ENCODE peak calls at places on chromosomes 5 and 9, in six cellular contexts. One of them, this sample, is unnamed.

GRCh38 chr9:129347323-129348120 is 169.5 kb upstream of the IER5L start:
- DNase-seq in H1: no peak
- DNase-seq in SK-N-SH: peak
- DNase-seq in K562: no peak
- DNase-seq in HepG2: no peak
- DNase-seq in HL-60: peak
- DNase-seq in this sample: no peak

GRCh38 chr5:82707741-82708140 is 369.5 kb downstream of the TMEM167A start:
- DNase-seq in HL-60: no peak
- DNase-seq in HepG2: peak
- DNase-seq in K562: no peak
- DNase-seq in H1: no peak
- DNase-seq in SK-N-SH: no peak
- DNase-seq in this sample: no peak

GRCh38 chr5:59789197-59789596 is 104.3 kb downstream of the PDE4D start:
- DNase-seq in H1: no peak
- DNase-seq in SK-N-SH: no peak
- DNase-seq in HL-60: no peak
- DNase-seq in HepG2: no peak
- DNase-seq in K562: no peak
- DNase-seq in this sample: no peak

GRCh38 chr9:122950263-122950662 is 9.4 kb downstream of the RABGAP1 start:
- DNase-seq in SK-N-SH: no peak
- DNase-seq in HepG2: no peak
- DNase-seq in K562: no peak
- DNase-seq in HL-60: no peak
- DNase-seq in H1: no peak
- DNase-seq in this sample: no peak

GRCh38 chr9:36948051-36948450 is 86.0 kb downstream of the PAX5 start:
- DNase-seq in SK-N-SH: no peak
- DNase-seq in K562: no peak
- DNase-seq in H1: no peak
- DNase-seq in HepG2: no peak
- DNase-seq in HL-60: no peak
- DNase-seq in this sample: no peak

GRCh38 chr9:8821910-8822666 is 1022.5 kb upstream of the DMAC1 start:
- DNase-seq in SK-N-SH: no peak
- DNase-seq in K562: no peak
- DNase-seq in HL-60: no peak
- DNase-seq in H1: no peak
- DNase-seq in HepG2: no peak
- DNase-seq in this sample: no peak

GRCh38 chr5:76785493-76785892 is 33.3 kb upstream of the F2RL1 start:
- DNase-seq in SK-N-SH: no peak
- DNase-seq in HepG2: peak
- DNase-seq in H1: no peak
- DNase-seq in HL-60: no peak
- DNase-seq in K562: no peak
- DNase-seq in this sample: no peak

GRCh38 chr9:78713746-78714405 is 417.0 kb downstream of the PSAT1 start:
- DNase-seq in H1: no peak
- DNase-seq in K562: no peak
- DNase-seq in HepG2: no peak
- DNase-seq in SK-N-SH: no peak
- DNase-seq in HL-60: no peak
- DNase-seq in this sample: no peak

GRCh38 chr5:42614509-42614908 is 142.1 kb upstream of the CCDC152 start:
- DNase-seq in HepG2: no peak
- DNase-seq in SK-N-SH: no peak
- DNase-seq in HL-60: no peak
- DNase-seq in H1: no peak
- DNase-seq in K562: no peak
- DNase-seq in this sample: no peak

GRCh38 chr5:58979090-58979489 is 396.2 kb downstream of the RAB3C start:
- DNase-seq in HL-60: no peak
- DNase-seq in K562: no peak
- DNase-seq in H1: no peak
- DNase-seq in SK-N-SH: no peak
- DNase-seq in HepG2: no peak
- DNase-seq in this sample: no peak

GRCh38 chr5:73856972-73857371 is 231.0 kb downstream of the ARHGEF28 start:
- DNase-seq in K562: no peak
- DNase-seq in SK-N-SH: no peak
- DNase-seq in H1: no peak
- DNase-seq in HL-60: no peak
- DNase-seq in HepG2: no peak
- DNase-seq in this sample: no peak

GRCh38 chr5:39283231-39283818 is 64.0 kb upstream of the FYB1 start:
- DNase-seq in HL-60: no peak
- DNase-seq in SK-N-SH: no peak
- DNase-seq in HepG2: peak
- DNase-seq in H1: peak
- DNase-seq in K562: peak
- DNase-seq in this sample: no peak
- TF ChIP-seq GABPA in HL-60: no peak
- TF ChIP-seq GABPA in SK-N-SH: no peak
- TF ChIP-seq GABPA in HepG2: no peak
- TF ChIP-seq GABPA in H1: no peak
- TF ChIP-seq GABPA in K562: no peak
- TF ChIP-seq GABPA in this sample: no peak

GRCh38 chr9:111481885-111482636 is 2.1 kb downstream of the ECPAS start:
- DNase-seq in HepG2: peak
- DNase-seq in K562: peak
- DNase-seq in H1: no peak
- DNase-seq in SK-N-SH: no peak
- DNase-seq in HL-60: no peak
- DNase-seq in this sample: no peak
- TF ChIP-seq GABPA in HepG2: no peak
- TF ChIP-seq GABPA in K562: no peak
- TF ChIP-seq GABPA in H1: no peak
- TF ChIP-seq GABPA in SK-N-SH: no peak
- TF ChIP-seq GABPA in HL-60: no peak
- TF ChIP-seq GABPA in this sample: no peak

DNA sequence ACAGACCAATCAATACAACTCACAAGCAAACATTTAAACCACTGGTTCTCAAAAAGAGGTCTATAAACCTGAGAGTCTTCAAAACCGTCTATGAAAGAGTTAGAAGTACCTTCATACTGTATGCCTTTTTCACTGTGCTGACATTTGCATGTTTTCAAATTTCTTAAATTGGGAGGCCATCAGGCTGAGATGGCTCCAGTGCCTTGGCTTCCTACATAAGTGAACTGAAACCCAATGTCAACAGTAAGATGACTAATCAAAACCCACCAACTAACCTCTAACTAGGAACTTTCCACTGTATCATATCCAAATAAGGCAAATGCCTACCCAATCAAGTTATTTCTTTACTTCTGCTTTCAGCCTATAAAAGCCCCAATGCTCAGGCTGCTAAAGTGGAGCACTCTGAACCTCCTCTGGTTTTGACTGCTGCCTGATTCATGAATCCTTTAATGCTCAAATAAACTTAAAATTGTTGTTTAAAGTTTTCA is 35.1 kb downstream of the FAM13B start:
- DNase-seq in H1: no peak
- DNase-seq in SK-N-SH: no peak
- DNase-seq in K562: peak
- DNase-seq in HL-60: peak
- DNase-seq in HepG2: peak
- DNase-seq in this sample: peak
- TF ChIP-seq GABPA in H1: no peak
- TF ChIP-seq GABPA in SK-N-SH: no peak
- TF ChIP-seq GABPA in K562: no peak
- TF ChIP-seq GABPA in HL-60: no peak
- TF ChIP-seq GABPA in HepG2: no peak
- TF ChIP-seq GABPA in this sample: no peak

GRCh38 chr9:29211681-29212589 is 1638.7 kb upstream of the C9orf72 start:
- DNase-seq in H1: peak
- DNase-seq in K562: no peak
- DNase-seq in SK-N-SH: peak
- DNase-seq in HL-60: no peak
- DNase-seq in HepG2: peak
- DNase-seq in this sample: no peak

GRCh38 chr9:29214162-29214520 is 1640.9 kb upstream of the C9orf72 start:
- DNase-seq in K562: no peak
- DNase-seq in SK-N-SH: peak
- DNase-seq in HL-60: no peak
- DNase-seq in H1: peak
- DNase-seq in HepG2: no peak
- DNase-seq in this sample: no peak

GRCh38 chr9:29213374-29214161 is 1640.3 kb upstream of the C9orf72 start:
- DNase-seq in SK-N-SH: peak
- DNase-seq in HL-60: no peak
- DNase-seq in K562: no peak
- DNase-seq in HepG2: no peak
- DNase-seq in H1: peak
- DNase-seq in this sample: no peak

GRCh38 chr9:29212590-29213373 is 1639.5 kb upstream of the C9orf72 start:
- DNase-seq in HL-60: no peak
- DNase-seq in K562: no peak
- DNase-seq in HepG2: no peak
- DNase-seq in SK-N-SH: peak
- DNase-seq in H1: peak
- DNase-seq in this sample: no peak

DNA sequence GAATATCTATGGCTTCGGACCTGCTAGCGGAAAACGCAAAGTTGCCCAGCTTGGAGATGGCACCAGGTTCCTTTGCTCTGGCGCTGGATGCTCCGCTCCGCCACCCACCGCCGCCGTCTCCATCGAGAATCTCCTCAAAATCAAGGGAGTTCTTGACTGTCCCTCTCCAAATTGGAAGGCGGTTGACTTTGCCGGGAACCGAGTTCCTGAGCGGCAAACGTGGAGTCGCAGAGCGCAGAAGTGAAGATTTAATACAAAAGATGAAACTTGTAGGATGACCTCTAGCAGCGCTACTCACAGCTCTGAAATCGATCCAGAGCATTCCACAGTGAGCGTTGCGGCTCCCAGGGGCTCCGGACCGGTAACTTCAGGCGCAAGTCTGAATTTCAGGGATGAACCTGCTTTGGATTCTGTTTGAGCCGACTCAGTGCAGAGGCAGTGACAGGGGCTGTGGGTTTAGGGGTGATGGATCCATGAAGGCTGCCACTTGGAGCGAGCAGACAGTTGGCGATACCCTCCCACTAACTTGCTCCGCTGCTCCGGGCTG is 1641.5 kb upstream of the C9orf72 start:
- DNase-seq in HepG2: no peak
- DNase-seq in HL-60: no peak
- DNase-seq in H1: peak
- DNase-seq in SK-N-SH: peak
- DNase-seq in K562: no peak
- DNase-seq in this sample: no peak
- TF ChIP-seq GABPA in HepG2: no peak
- TF ChIP-seq GABPA in HL-60: no peak
- TF ChIP-seq GABPA in H1: no peak
- TF ChIP-seq GABPA in SK-N-SH: no peak
- TF ChIP-seq GABPA in K562: no peak
- TF ChIP-seq GABPA in this sample: no peak

DNA sequence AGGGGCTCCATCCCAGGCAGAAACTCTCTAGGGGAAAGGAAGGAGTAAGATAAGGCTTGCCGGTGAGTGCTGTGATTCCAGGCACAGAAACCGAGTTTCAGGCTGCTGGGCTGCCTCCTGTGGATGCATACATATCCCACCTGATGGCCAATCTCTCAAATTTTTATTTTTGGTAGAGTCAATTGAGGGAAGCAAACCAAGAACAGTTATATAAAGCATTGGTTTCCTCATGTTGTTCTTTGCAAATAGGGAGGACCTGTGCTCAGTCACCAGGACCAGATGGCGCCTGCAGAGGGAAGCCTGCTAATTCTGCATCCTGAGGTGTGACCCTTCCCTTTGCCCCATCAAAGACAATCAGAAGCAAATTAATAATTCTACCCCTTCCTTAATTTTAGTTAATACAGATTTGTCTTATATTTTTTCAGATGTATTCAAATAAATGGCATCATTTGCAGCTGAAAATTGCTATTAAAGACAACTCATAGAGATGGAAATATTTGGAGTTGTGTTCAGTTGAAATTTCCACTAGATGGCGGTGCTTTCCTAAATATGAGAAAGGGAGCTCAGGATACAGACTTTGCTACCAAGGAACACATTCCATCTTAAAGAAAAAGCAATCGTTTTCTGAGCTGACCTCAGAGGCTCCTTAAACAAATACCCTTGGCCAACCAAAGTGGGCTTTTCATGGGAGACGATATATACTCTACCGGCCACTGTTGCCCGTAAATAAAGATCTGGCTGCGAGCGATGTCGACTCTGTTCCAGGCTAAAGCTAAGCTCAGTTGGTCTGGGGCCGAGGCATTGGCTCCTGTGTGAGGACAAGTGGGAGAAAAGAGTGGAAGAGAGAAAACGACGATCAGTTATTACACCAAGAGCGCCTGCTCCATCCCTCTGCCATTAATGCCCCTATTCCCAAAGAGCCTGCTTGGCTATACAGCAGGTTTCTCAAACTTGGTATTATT is 225.7 kb upstream of the KLF9 start:
- DNase-seq in K562: peak
- DNase-seq in H1: no peak
- DNase-seq in HL-60: no peak
- DNase-seq in HepG2: peak
- DNase-seq in SK-N-SH: no peak
- DNase-seq in this sample: no peak
- TF ChIP-seq GABPA in K562: no peak
- TF ChIP-seq GABPA in H1: no peak
- TF ChIP-seq GABPA in HL-60: no peak
- TF ChIP-seq GABPA in HepG2: no peak
- TF ChIP-seq GABPA in SK-N-SH: no peak
- TF ChIP-seq GABPA in this sample: no peak

GRCh38 chr5:33890147-33890546 is 1.6 kb downstream of the ADAMTS12 start:
- DNase-seq in K562: no peak
- DNase-seq in SK-N-SH: no peak
- DNase-seq in HepG2: peak
- DNase-seq in H1: no peak
- DNase-seq in HL-60: no peak
- DNase-seq in this sample: no peak

GRCh38 chr5:33891731-33892418 is at the start of gene ADAMTS12:
- DNase-seq in HepG2: no peak
- DNase-seq in HL-60: no peak
- DNase-seq in SK-N-SH: peak
- DNase-seq in K562: no peak
- DNase-seq in H1: peak
- DNase-seq in this sample: no peak

GRCh38 chr5:33888582-33888981 is 3.2 kb downstream of the ADAMTS12 start:
- DNase-seq in HL-60: no peak
- DNase-seq in K562: no peak
- DNase-seq in SK-N-SH: no peak
- DNase-seq in H1: no peak
- DNase-seq in HepG2: no peak
- DNase-seq in this sample: no peak

GRCh38 chr5:33892419-33893151 is 795 bp upstream of the ADAMTS12 start:
- DNase-seq in SK-N-SH: no peak
- DNase-seq in K562: no peak
- DNase-seq in HepG2: peak
- DNase-seq in H1: no peak
- DNase-seq in HL-60: no peak
- DNase-seq in this sample: no peak

GRCh38 chr5:33890633-33891032 is 1.2 kb downstream of the ADAMTS12 start:
- DNase-seq in K562: no peak
- DNase-seq in H1: no peak
- DNase-seq in SK-N-SH: no peak
- DNase-seq in HL-60: no peak
- DNase-seq in HepG2: no peak
- DNase-seq in this sample: no peak
- TF ChIP-seq GABPA in K562: no peak
- TF ChIP-seq GABPA in H1: no peak
- TF ChIP-seq GABPA in SK-N-SH: no peak
- TF ChIP-seq GABPA in HL-60: no peak
- TF ChIP-seq GABPA in HepG2: no peak
- TF ChIP-seq GABPA in this sample: no peak

GRCh38 chr9:132949709-132950108 is 5.3 kb upstream of the TSC1 start:
- DNase-seq in H1: no peak
- DNase-seq in SK-N-SH: no peak
- DNase-seq in HL-60: no peak
- DNase-seq in HepG2: no peak
- DNase-seq in K562: no peak
- DNase-seq in this sample: no peak
- TF ChIP-seq GABPA in H1: no peak
- TF ChIP-seq GABPA in SK-N-SH: no peak
- TF ChIP-seq GABPA in HL-60: no peak
- TF ChIP-seq GABPA in HepG2: no peak
- TF ChIP-seq GABPA in K562: no peak
- TF ChIP-seq GABPA in this sample: no peak